ENCODE peak calls at places on chromosomes 6 and 20, in six cellular contexts. R is GOT3, B is cardiac muscle cell, H is NCI-H1694, L is GM23338, W is MCF 10A. T is an unnamed sample.

GRCh38 chr20:34390769-34391447 is 27.8 kb downstream of the ITCH start:
- DNase-seq in W (peak), R (peak), B (no peak), H (no peak), L (peak), T (no peak)

GRCh38 chr20:56987992-56988391 is 278.4 kb downstream of the BMP7 start:
- DNase-seq in W (no peak), R (no peak), H (no peak), L (no peak), B (no peak), T (peak)

GRCh38 chr6:30819287-30819917 is 64.9 kb upstream of the DDR1 start:
- DNase-seq in L (no peak), H (no peak), R (no peak), W (peak), B (no peak), T (no peak)

GRCh38 chr20:62741191-62741676 is 32.6 kb downstream of the NTSR1 start:
- DNase-seq in R (no peak), L (peak), H (no peak), B (peak), W (peak), T (no peak)

GRCh38 chr6:115819506-115819905 is 241.2 kb downstream of the FRK start:
- DNase-seq in R (no peak), L (no peak), W (no peak), H (no peak), B (no peak), T (no peak)

GRCh38 chr6:139515511-139515910 is 141.1 kb upstream of the CITED2 start:
- DNase-seq in R (no peak), W (no peak), H (no peak), B (peak), L (peak), T (no peak)

GRCh38 chr6:23823421-23823820 is 302.6 kb upstream of the NRSN1 start:
- DNase-seq in W (peak), L (no peak), B (peak), R (no peak), H (no peak), T (no peak)

GRCh38 chr6:84916704-84917103 is 152.3 kb upstream of the TBX18 start:
- DNase-seq in L (no peak), B (no peak), R (no peak), W (no peak), H (no peak), T (no peak)

GRCh38 chr6:75217203-75217602 is 11.3 kb upstream of the COL12A1 start:
- DNase-seq in W (no peak), H (no peak), R (no peak), B (no peak), L (no peak), T (no peak)

GRCh38 chr6:75855047-75855446 is 106.0 kb downstream of the MYO6 start:
- DNase-seq in R (no peak), W (peak), L (peak), B (peak), H (no peak), T (peak)